ENCODE peak calls at places on chromosomes 3 and 15, in seven cellular contexts. One of them, this sample, is unnamed.

GRCh38 chr15:66184936-66185790 is 68.4 kb downstream of the MEGF11 start:
- DNase-seq in activated CD4-positive, alpha-beta T cell treated with anti-CD3 and anti-CD28 coated beads, Interleukin-2, amount 50 U/mL, for 1 hour: no peak
- DNase-seq in AG10803: no peak
- DNase-seq in DMS153: no peak
- DNase-seq in NCI-H1105: no peak
- DNase-seq in KBM-7: no peak
- DNase-seq in activated naive CD8-positive, alpha-beta T cell treated with anti-CD3 and anti-CD28 coated beads, Interleukin-2, amount 50 U/mL, for 16 hours: no peak
- DNase-seq in this sample: no peak

GRCh38 chr15:77456746-77457618 is 36.3 kb downstream of the HMG20A start:
- DNase-seq in activated CD4-positive, alpha-beta T cell treated with anti-CD3 and anti-CD28 coated beads, Interleukin-2, amount 50 U/mL, for 1 hour: no peak
- DNase-seq in AG10803: peak
- DNase-seq in DMS153: no peak
- DNase-seq in NCI-H1105: no peak
- DNase-seq in KBM-7: no peak
- DNase-seq in activated naive CD8-positive, alpha-beta T cell treated with anti-CD3 and anti-CD28 coated beads, Interleukin-2, amount 50 U/mL, for 16 hours: no peak
- DNase-seq in this sample: no peak

GRCh38 chr15:96162322-96162721 is 168.2 kb upstream of the NR2F2 start:
- DNase-seq in activated CD4-positive, alpha-beta T cell treated with anti-CD3 and anti-CD28 coated beads, Interleukin-2, amount 50 U/mL, for 1 hour: no peak
- DNase-seq in AG10803: no peak
- DNase-seq in DMS153: no peak
- DNase-seq in NCI-H1105: no peak
- DNase-seq in KBM-7: no peak
- DNase-seq in activated naive CD8-positive, alpha-beta T cell treated with anti-CD3 and anti-CD28 coated beads, Interleukin-2, amount 50 U/mL, for 16 hours: no peak
- DNase-seq in this sample: no peak

GRCh38 chr3:133280591-133280990 is 119.3 kb upstream of the BFSP2 start:
- DNase-seq in activated CD4-positive, alpha-beta T cell treated with anti-CD3 and anti-CD28 coated beads, Interleukin-2, amount 50 U/mL, for 1 hour: no peak
- DNase-seq in AG10803: no peak
- DNase-seq in DMS153: no peak
- DNase-seq in NCI-H1105: no peak
- DNase-seq in KBM-7: no peak
- DNase-seq in activated naive CD8-positive, alpha-beta T cell treated with anti-CD3 and anti-CD28 coated beads, Interleukin-2, amount 50 U/mL, for 16 hours: no peak
- DNase-seq in this sample: no peak

GRCh38 chr3:42277676-42278075 is 11.7 kb upstream of the CCK start:
- DNase-seq in activated CD4-positive, alpha-beta T cell treated with anti-CD3 and anti-CD28 coated beads, Interleukin-2, amount 50 U/mL, for 1 hour: no peak
- DNase-seq in AG10803: no peak
- DNase-seq in DMS153: no peak
- DNase-seq in NCI-H1105: no peak
- DNase-seq in KBM-7: no peak
- DNase-seq in activated naive CD8-positive, alpha-beta T cell treated with anti-CD3 and anti-CD28 coated beads, Interleukin-2, amount 50 U/mL, for 16 hours: no peak
- DNase-seq in this sample: no peak

GRCh38 chr3:171712168-171712938 is 97.9 kb downstream of the PLD1 start:
- DNase-seq in activated CD4-positive, alpha-beta T cell treated with anti-CD3 and anti-CD28 coated beads, Interleukin-2, amount 50 U/mL, for 1 hour: no peak
- DNase-seq in AG10803: no peak
- DNase-seq in DMS153: no peak
- DNase-seq in NCI-H1105: no peak
- DNase-seq in KBM-7: no peak
- DNase-seq in activated naive CD8-positive, alpha-beta T cell treated with anti-CD3 and anti-CD28 coated beads, Interleukin-2, amount 50 U/mL, for 16 hours: no peak
- DNase-seq in this sample: no peak

GRCh38 chr3:175413926-175414325 is 554.8 kb downstream of the NAALADL2 start:
- DNase-seq in activated CD4-positive, alpha-beta T cell treated with anti-CD3 and anti-CD28 coated beads, Interleukin-2, amount 50 U/mL, for 1 hour: no peak
- DNase-seq in AG10803: no peak
- DNase-seq in DMS153: no peak
- DNase-seq in NCI-H1105: no peak
- DNase-seq in KBM-7: no peak
- DNase-seq in activated naive CD8-positive, alpha-beta T cell treated with anti-CD3 and anti-CD28 coated beads, Interleukin-2, amount 50 U/mL, for 16 hours: no peak
- DNase-seq in this sample: no peak

GRCh38 chr3:172402892-172403643 is 45.2 kb downstream of the GHSR start:
- DNase-seq in activated CD4-positive, alpha-beta T cell treated with anti-CD3 and anti-CD28 coated beads, Interleukin-2, amount 50 U/mL, for 1 hour: no peak
- DNase-seq in AG10803: no peak
- DNase-seq in DMS153: no peak
- DNase-seq in NCI-H1105: no peak
- DNase-seq in KBM-7: no peak
- DNase-seq in activated naive CD8-positive, alpha-beta T cell treated with anti-CD3 and anti-CD28 coated beads, Interleukin-2, amount 50 U/mL, for 16 hours: no peak
- DNase-seq in this sample: no peak

GRCh38 chr3:170309044-170309443 is 48.5 kb upstream of the SKIL start:
- DNase-seq in activated CD4-positive, alpha-beta T cell treated with anti-CD3 and anti-CD28 coated beads, Interleukin-2, amount 50 U/mL, for 1 hour: no peak
- DNase-seq in AG10803: peak
- DNase-seq in DMS153: no peak
- DNase-seq in NCI-H1105: no peak
- DNase-seq in KBM-7: no peak
- DNase-seq in activated naive CD8-positive, alpha-beta T cell treated with anti-CD3 and anti-CD28 coated beads, Interleukin-2, amount 50 U/mL, for 16 hours: no peak
- DNase-seq in this sample: no peak

GRCh38 chr3:50274371-50275104 is 4.3 kb upstream of the LSMEM2 start:
- DNase-seq in activated CD4-positive, alpha-beta T cell treated with anti-CD3 and anti-CD28 coated beads, Interleukin-2, amount 50 U/mL, for 1 hour: peak
- DNase-seq in AG10803: peak
- DNase-seq in DMS153: peak
- DNase-seq in NCI-H1105: peak
- DNase-seq in KBM-7: peak
- DNase-seq in activated naive CD8-positive, alpha-beta T cell treated with anti-CD3 and anti-CD28 coated beads, Interleukin-2, amount 50 U/mL, for 16 hours: peak
- DNase-seq in this sample: peak

GRCh38 chr3:106068386-106068785 is 199.6 kb upstream of the CBLB start:
- DNase-seq in activated CD4-positive, alpha-beta T cell treated with anti-CD3 and anti-CD28 coated beads, Interleukin-2, amount 50 U/mL, for 1 hour: no peak
- DNase-seq in AG10803: peak
- DNase-seq in DMS153: no peak
- DNase-seq in NCI-H1105: no peak
- DNase-seq in KBM-7: no peak
- DNase-seq in activated naive CD8-positive, alpha-beta T cell treated with anti-CD3 and anti-CD28 coated beads, Interleukin-2, amount 50 U/mL, for 16 hours: no peak
- DNase-seq in this sample: no peak

This sample was measured in central memory CD4-positive, alpha-beta T cell.